ENCODE peak calls at places on chromosomes 13 and 19, in ten cellular contexts. S is retinal pigment epithelial cell, G is coronary artery, T is AG10803, J is mesothelial cell of epicardium, V is WTC11, M is GM12865, Z is tibial nerve, F is foreskin fibroblast, N is brain microvascular endothelial cell. X is an unnamed sample.
A peak's percentile ranks its signal among the peaks of the same experiment; 100 is the strongest.

GRCh38 chr13:42926043-42926442 is 66.0 kb downstream of the EPSTI1 start:
- DNase-seq in G (no peak), T (no peak), J (no peak), V (no peak), N (no peak), M (no peak), F (no peak), S (no peak), Z (no peak), X (no peak)

GRCh38 chr13:91768746-91769145 is 370.3 kb downstream of the GPC5 start:
- DNase-seq in N (no peak), M (no peak), S (no peak), F (no peak), T (no peak), G (no peak), Z (no peak), J (no peak), V (no peak), X (no peak)

GRCh38 chr13:48983331-48983730 is 7.6 kb downstream of the FNDC3A start:
- DNase-seq in V (no peak), G (no peak), S (no peak), N (no peak), T (no peak), F (no peak), J (no peak), M (no peak), Z (no peak), X (no peak)

GRCh38 chr13:26473571-26474230 is 83.8 kb upstream of the WASF3 start:
- DNase-seq in S (no peak), T (no peak), F (no peak), V (no peak), N (no peak), J (no peak), M (no peak), Z (no peak), G (no peak), X (no peak)

GRCh38 chr19:17797397-17798201 is 2.7 kb downstream of the B3GNT3 start:
- DNase-seq in F (peak; percentile 78), Z (no peak), T (no peak), G (no peak), N (no peak), M (no peak), S (peak; percentile 44), J (no peak), V (no peak), X (no peak)

GRCh38 chr19:47414469-47414868 is 4.9 kb downstream of the MEIS3 start:
- DNase-seq in G (no peak), Z (no peak), M (peak; percentile 38), T (no peak), J (no peak), V (peak; percentile 73), N (no peak), S (no peak), F (no peak), X (no peak)

GRCh38 chr19:5718579-5719273 is 1.2 kb downstream of the LONP1 start:
- DNase-seq in S (peak; percentile 30), J (no peak), M (peak; percentile 70), T (peak; percentile 94), Z (no peak), F (peak; percentile 89), V (no peak), G (no peak), N (peak; percentile 85), X (no peak)

GRCh38 chr13:75492389-75492788 is 10.4 kb upstream of the TBC1D4 start:
- DNase-seq in Z (no peak), M (no peak), J (no peak), S (no peak), T (peak; percentile 69), G (no peak), V (no peak), N (peak; percentile 41), F (peak; percentile 51), X (no peak)

GRCh38 chr19:54339646-54340358 is 840 bp upstream of the LILRA4 start:
- DNase-seq in N (no peak), G (no peak), Z (no peak), S (no peak), F (no peak), T (no peak), V (no peak), J (no peak), M (no peak), X (no peak)

GRCh38 chr19:18390075-18390909 is 4.3 kb downstream of the GDF15 start:
- DNase-seq in Z (no peak), N (no peak), J (no peak), S (no peak), F (peak; percentile 56), G (no peak), M (no peak), T (no peak), V (no peak), X (no peak)

GRCh38 chr19:23286477-23286876 is 36.3 kb upstream of the ZNF724 start:
- DNase-seq in V (peak; percentile 50), T (no peak), M (peak; percentile 15), F (no peak), N (no peak), Z (no peak), S (no peak), G (no peak), J (no peak), X (no peak)

GRCh38 chr19:29873024-29873800 is 61.4 kb downstream of the CCNE1 start:
- DNase-seq in S (no peak), V (peak; percentile 85), Z (no peak), G (no peak), M (peak; percentile 68), N (no peak), T (peak; percentile 20), J (peak; percentile 68), F (peak; percentile 62), X (no peak)

GRCh38 chr13:47426126-47426849 is 529.4 kb upstream of the HTR2A start:
- DNase-seq in V (no peak), J (no peak), M (no peak), Z (no peak), T (peak; percentile 88), G (no peak), F (peak; percentile 87), S (peak; percentile 74), N (peak; percentile 60), X (no peak)

GRCh38 chr13:90868321-90868920 is 479.1 kb upstream of the MIR17HG start:
- DNase-seq in Z (no peak), T (peak; percentile 23), G (no peak), F (peak; percentile 47), J (no peak), N (peak; percentile 40), S (no peak), V (no peak), M (peak; percentile 18), X (no peak)

GRCh38 chr19:5974721-5975387 is 3.1 kb downstream of the RANBP3 start:
- DNase-seq in S (no peak), G (no peak), M (peak; percentile 67), J (no peak), T (no peak), N (no peak), F (peak; percentile 69), V (no peak), Z (no peak), X (no peak)

GRCh38 chr13:109610517-109610916 is 175.9 kb downstream of the IRS2 start:
- DNase-seq in N (no peak), V (peak; percentile 56), S (no peak), Z (no peak), J (no peak), G (no peak), F (no peak), T (no peak), M (peak; percentile 4), X (no peak)
- TF ChIP-seq CTCF in N (peak; percentile 61), V (no peak), S (peak; percentile 45), Z (no peak), J (no peak), G (no peak), F (peak; percentile 33), T (peak; percentile 34), M (peak; percentile 22), X (peak; percentile 34)

DNA sequence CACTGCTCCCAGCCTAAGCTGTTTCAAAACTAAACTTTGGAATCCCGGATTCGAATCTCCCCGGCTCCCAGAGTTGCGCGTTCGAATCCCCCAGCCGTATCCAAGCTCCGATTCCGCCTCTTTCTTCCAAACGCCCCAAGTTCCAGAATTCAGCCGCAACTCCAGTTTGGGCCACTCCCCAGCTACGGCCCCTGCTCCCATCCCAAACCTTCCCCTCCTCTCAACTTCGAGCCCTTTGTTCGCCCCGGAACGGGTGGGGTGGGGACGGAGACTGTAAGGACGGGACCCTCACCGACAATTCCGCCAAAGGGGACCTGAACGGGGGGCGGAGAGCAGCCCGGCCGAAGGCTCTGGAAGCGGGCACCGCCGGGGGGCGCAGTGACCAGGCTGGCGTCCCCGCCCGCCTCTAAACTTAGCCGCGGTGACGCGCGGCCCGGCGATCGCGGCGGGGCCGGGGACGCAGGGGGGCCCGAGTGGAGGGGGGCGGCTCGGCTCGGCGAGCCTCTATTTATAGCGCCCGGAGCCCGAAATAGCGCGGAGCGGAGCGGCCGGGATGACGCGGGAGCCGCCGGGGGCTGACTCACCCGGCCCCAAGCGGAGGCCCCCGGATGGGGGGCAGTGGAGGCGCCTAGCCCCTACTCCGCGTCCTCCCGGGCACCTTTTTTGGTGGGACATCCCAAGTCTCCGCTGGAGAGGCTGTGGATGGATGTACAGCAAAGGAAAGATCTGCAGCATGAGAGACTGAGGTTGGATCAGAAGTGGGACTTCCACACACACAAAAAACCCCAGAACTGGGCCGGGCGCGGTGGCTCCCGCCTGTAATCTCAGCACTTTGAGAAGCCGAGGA is 4.9 kb upstream of the ERCC1 start:
- DNase-seq in Z (no peak), J (no peak), F (peak; percentile 83), V (peak; percentile 78), T (peak; percentile 52), G (peak; percentile 92), M (no peak), S (no peak), N (peak; percentile 39), X (no peak)
- TF ChIP-seq CTCF in Z (peak; percentile 50), J (peak; percentile 36), F (peak; percentile 51), V (peak; percentile 33), T (peak; percentile 36), G (no peak), M (peak; percentile 40), S (peak; percentile 52), N (peak; percentile 64), X (no peak)

DNA sequence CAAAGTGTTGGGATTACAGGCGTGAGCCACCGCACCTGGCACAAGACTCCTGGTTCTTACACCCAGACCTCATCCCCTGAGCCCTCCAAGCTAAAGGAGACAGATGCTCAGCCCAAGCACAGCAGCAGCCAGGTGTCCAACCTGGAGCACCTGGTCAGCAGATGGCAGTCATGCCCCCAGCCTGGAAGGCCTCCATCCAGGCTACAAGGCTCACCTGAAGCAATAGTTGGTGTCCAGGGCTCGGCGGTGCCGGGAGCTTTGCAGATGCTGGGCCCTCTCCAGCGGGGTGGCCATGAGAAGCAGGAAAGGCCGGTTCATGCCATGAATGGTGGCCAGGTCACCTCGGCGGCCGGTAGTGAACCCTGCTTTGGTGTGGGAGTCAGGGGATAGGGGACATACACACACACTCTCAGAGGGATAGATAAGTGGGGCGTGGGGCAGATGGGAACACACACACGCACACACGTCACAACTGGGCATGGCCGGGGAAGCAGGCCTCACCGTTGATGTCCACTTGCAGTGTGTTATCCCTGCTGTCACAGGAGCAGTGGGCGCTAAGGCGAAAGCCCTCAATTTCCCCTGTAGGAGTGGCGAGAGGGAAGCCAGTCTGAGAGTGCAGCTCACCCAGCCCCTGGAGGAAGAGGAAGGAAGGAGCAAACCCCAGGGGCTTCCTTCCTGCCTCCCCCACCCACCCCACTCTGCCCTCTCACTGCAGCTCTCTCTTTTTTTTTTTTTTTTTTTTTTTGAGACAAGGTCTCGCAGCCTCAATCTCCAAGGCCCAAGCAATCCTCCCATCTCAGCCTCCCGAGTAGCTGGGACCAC is 11.8 kb downstream of the TGFB1 start:
- DNase-seq in V (peak; percentile 56), F (no peak), Z (no peak), G (no peak), M (no peak), T (no peak), N (no peak), J (no peak), S (no peak), X (no peak)
- TF ChIP-seq CTCF in V (no peak), F (no peak), Z (no peak), G (no peak), M (no peak), T (no peak), N (no peak), J (no peak), S (no peak), X (no peak)

GRCh38 chr13:30792257-30793000 is 57.1 kb downstream of the ALOX5AP start:
- DNase-seq in T (peak; percentile 95), V (no peak), F (peak; percentile 99), Z (peak; percentile 55), M (no peak), J (no peak), G (no peak), N (peak; percentile 93), S (peak; percentile 94), X (no peak)
- TF ChIP-seq CTCF in T (peak; percentile 64), V (no peak), F (peak; percentile 67), Z (peak; percentile 30), M (no peak), J (no peak), G (no peak), N (peak; percentile 81), S (peak; percentile 63), X (peak; percentile 40)

X was measured in esophagus squamous epithelium.